ENCODE peak calls at places on chromosomes 4 and X, in five cellular contexts. I is upper lobe of right lung, N is fibroblast of lung, J is K562, U is H1. L is an unnamed sample. For H3K9me3, the result is how much of the 10 kb centered on the place peaks cover.

GRCh38 chr4:84965558-84966381 is 720 bp downstream of the WDFY3 start:
- DNase-seq in N (peak), J (peak), I (peak), U (peak), L (peak)

GRCh38 chrX:100731441-100732281 is at the start of gene SYTL4:
- DNase-seq in U (peak), J (peak), N (peak), I (peak), L (peak)

GRCh38 chr4:71456841-71457240 is 118.0 kb downstream of the SLC4A4 start:
- DNase-seq in I (no peak), J (no peak), U (no peak), N (peak), L (no peak)

GRCh38 chr4:2624782-2625548 is 88.5 kb downstream of the FAM193A start:
- DNase-seq in I (peak), U (no peak), N (no peak), J (no peak), L (peak)

GRCh38 chrX:71579136-71579989 is 1.1 kb downstream of the GCNA start:
- DNase-seq in J (peak), U (no peak), I (no peak), N (no peak), L (no peak)

GRCh38 chr4:123564758-123565346 is 168.3 kb downstream of the SPRY1 start:
- DNase-seq in I (no peak), U (peak), N (peak), J (peak), L (no peak)

GRCh38 chr4:140238353-140239041 is 84.5 kb upstream of the MAML3 start:
- DNase-seq in I (peak), J (no peak), N (peak), U (peak), L (peak)

GRCh38 chrX:34130501-34130900 is 1.6 kb downstream of the FAM47A start:
- DNase-seq in N (no peak), J (no peak), U (no peak), I (no peak), L (no peak)

GRCh38 chrX:35726176-35726575 is 72.0 kb upstream of the MAGEB16 start:
- DNase-seq in N (no peak), I (no peak), J (no peak), U (no peak), L (no peak)

GRCh38 chrX:1481636-1482529 is 29.2 kb upstream of the ASMTL start:
- DNase-seq in I (peak), U (no peak), N (peak), J (peak), L (peak)

GRCh38 chrX:3757510-3758025 is 44.1 kb upstream of the PRKX start:
- DNase-seq in I (no peak), J (no peak), N (no peak), U (no peak), L (no peak)

GRCh38 chr4:127214001-127214400 is 418.8 kb upstream of the INTU start:
- DNase-seq in N (peak), U (no peak), I (no peak), J (no peak), L (no peak)

GRCh38 chr4:153154010-153154975 is 50.0 kb upstream of the TRIM2 start:
- DNase-seq in J (no peak), U (no peak), I (no peak), N (peak), L (no peak)

GRCh38 chrX:1528186-1528883 is 8.7 kb downstream of the P2RY8 start:
- DNase-seq in N (no peak), U (peak), I (peak), J (no peak), L (no peak)

GRCh38 chr4:153616005-153616555 is 68.0 kb upstream of the TLR2 start:
- DNase-seq in U (no peak), N (peak), I (no peak), J (no peak), L (no peak)

GRCh38 chr4:72352746-72353145 is 216.3 kb downstream of the ADAMTS3 start:
- DNase-seq in J (no peak), U (no peak), N (no peak), I (no peak), L (no peak)

GRCh38 chrX:105263171-105263570 is 42.7 kb upstream of the TEX13A start:
- DNase-seq in J (no peak), U (no peak), I (no peak), N (peak), L (no peak)

GRCh38 chr4:151955721-151956340 is 195.0 kb upstream of the GATB start:
- DNase-seq in U (no peak), N (peak), J (no peak), I (no peak), L (no peak)

GRCh38 chrX:121876316-121876715 is 828.9 kb downstream of the GLUD2 start:
- DNase-seq in N (peak), J (no peak), U (no peak), I (no peak), L (no peak)

GRCh38 chrX:15547356-15547755 is 46.7 kb downstream of the BMX start:
- DNase-seq in N (no peak), J (no peak), U (no peak), I (no peak), L (no peak)

GRCh38 chr4:146338512-146338911 is 124.2 kb downstream of the REELD1 start:
- DNase-seq in U (no peak), I (no peak), N (no peak), J (no peak), L (no peak)

GRCh38 chr4:56874166-56874565 is 33.5 kb upstream of the REST start:
- DNase-seq in I (no peak), U (peak), J (no peak), N (no peak), L (no peak)

GRCh38 chrX:11423362-11423818 is 130.2 kb downstream of the AMELX start:
- DNase-seq in N (peak), I (no peak), J (peak), U (no peak), L (no peak)

GRCh38 chrX:109600114-109600710 is 24.8 kb downstream of the KCNE5 start:
- DNase-seq in I (peak), J (no peak), N (peak), U (peak), L (no peak)

GRCh38 chr4:130335417-130336194 is 1239.7 kb downstream of the C4orf33 start:
- DNase-seq in N (no peak), I (peak), J (no peak), U (no peak), L (no peak)

GRCh38 chr4:81605278-81605677 is 133.6 kb upstream of the RASGEF1B start:
- DNase-seq in J (no peak), I (no peak), N (no peak), U (no peak), L (no peak)

GRCh38 chrX:131830400-131831184 is 192.5 kb upstream of the STK26 start:
- DNase-seq in I (no peak), N (peak), J (peak), U (peak), L (peak)

GRCh38 chr4:71417150-71417549 is 78.3 kb downstream of the SLC4A4 start:
- DNase-seq in I (no peak), N (peak), U (no peak), J (no peak), L (no peak)

GRCh38 chr4:140186651-140187315 is 32.8 kb upstream of the MAML3 start:
- DNase-seq in I (no peak), U (no peak), N (peak), J (no peak), L (no peak)

GRCh38 chr4:6908397-6909112 is 1.1 kb upstream of the TBC1D14 start:
- DNase-seq in J (no peak), N (peak), I (no peak), U (no peak), L (no peak)

GRCh38 chr4:4914965-4915845 is 55.7 kb downstream of the MSX1 start:
- DNase-seq in N (no peak), J (no peak), U (no peak), I (no peak), L (no peak)

GRCh38 chr4:164384416-164384815 is 369.5 kb upstream of the SMIM31 start:
- DNase-seq in J (no peak), U (no peak), I (no peak), N (no peak), L (no peak)

GRCh38 chr4:100493756-100494155 is 24.1 kb downstream of the EMCN start:
- DNase-seq in J (no peak), I (no peak), N (peak), U (no peak), L (no peak)

GRCh38 chr4:26039950-26040349 is 125.9 kb downstream of the SMIM20 start:
- DNase-seq in U (no peak), J (no peak), N (no peak), I (no peak), L (no peak)

DNA sequence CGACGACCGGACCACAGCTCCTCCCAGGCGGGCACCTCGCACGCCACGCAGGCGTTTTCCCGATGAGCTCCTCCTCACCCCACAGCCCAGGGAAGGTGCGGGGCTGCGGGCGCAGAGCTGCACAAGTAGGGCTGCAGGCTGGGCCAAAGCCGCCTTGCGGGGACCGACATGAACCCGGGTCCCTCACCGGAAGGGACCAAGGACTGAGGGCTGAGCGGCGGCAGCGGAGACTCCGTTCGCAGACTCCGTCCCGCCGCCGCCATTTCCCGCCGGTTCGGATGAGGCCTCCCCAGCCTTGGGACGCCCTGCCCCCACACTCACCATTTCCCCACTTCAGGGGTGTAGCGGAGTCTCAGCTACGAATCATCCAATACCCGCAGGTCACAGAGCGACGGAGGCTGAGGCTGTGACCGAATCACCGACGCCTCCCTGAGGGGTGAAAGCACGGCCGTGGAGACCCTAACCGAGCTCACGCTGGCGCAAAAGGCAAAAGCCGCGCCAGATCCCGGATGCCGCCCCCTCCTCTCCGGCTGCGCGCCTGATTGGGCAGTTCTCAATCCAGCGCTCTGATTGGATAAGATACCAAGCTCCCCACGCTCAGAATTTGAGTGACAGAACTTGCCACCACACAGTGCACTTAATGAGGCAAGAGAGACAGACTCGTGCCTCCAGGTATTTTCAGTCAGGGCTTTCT is at the start of gene ZNF732:
- DNase-seq in N (peak), U (peak), I (no peak), J (peak), L (peak)
- H3K9me3 ChIP-seq in N (under half), U (under half), I (under half), J (under half), L (under half)

DNA sequence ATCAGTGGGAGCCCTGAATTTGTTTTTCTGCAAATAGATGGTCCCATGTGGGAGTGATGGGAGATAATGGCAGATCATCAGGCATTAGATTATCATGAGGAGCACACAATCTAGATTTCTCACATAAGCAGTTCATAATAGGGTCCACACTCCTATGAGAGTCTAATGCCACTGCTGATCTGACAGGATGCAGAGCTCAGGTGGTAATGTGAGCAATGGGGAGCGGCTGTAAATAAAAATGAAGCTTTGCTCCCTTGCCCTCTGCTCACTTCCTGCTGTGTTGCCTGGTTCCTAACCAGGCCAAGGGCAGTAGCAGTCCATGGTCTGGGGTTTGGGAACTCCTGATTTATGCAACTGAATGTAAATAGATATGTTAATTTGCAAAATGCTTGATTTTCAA is 538.6 kb downstream of the TRAM1L1 start:
- DNase-seq in N (no peak), U (no peak), J (no peak), I (no peak), L (no peak)
- TF ChIP-seq CTCF in N (no peak), U (no peak), J (no peak), I (no peak), L (no peak)

GRCh38 chr4:121127100-121127499 is 37.0 kb downstream of the TNIP3 start:
- DNase-seq in N (no peak), I (no peak), J (no peak), U (no peak), L (no peak)
- H3K9me3 ChIP-seq in N (under half), I (under half), J (under half), U (under half), L (under half)

GRCh38 chr4:138789796-138790195 is 225.8 kb upstream of the NOCT start:
- DNase-seq in U (no peak), N (no peak), I (no peak), J (no peak), L (no peak)
- TF ChIP-seq CTCF in U (no peak), N (no peak), I (no peak), J (no peak), L (no peak)

GRCh38 chr4:30330894-30331652 is 389.1 kb upstream of the PCDH7 start:
- DNase-seq in I (no peak), J (no peak), U (no peak), N (no peak), L (no peak)
- H3K9me3 ChIP-seq in I (under half), J (under half), U (under half), N (under half), L (under half)

L was measured in suprapubic skin.